ENCODE peak calls at places on chromosome 5, in seven cellular contexts. One of them, this sample, is unnamed.

GRCh38 chr5:125409496-125410351 is 663.3 kb upstream of the ZNF608 start:
- DNase-seq in gastrocnemius medialis: no peak
- DNase-seq in ecto neural progenitor cell: peak
- DNase-seq in GM20000: no peak
- DNase-seq in body of pancreas: no peak
- DNase-seq in hippocampal formation: no peak
- DNase-seq in H4: peak
- DNase-seq in this sample: no peak

GRCh38 chr5:168743617-168744016 is 164.4 kb upstream of the PANK3 start:
- DNase-seq in gastrocnemius medialis: no peak
- DNase-seq in ecto neural progenitor cell: no peak
- DNase-seq in GM20000: no peak
- DNase-seq in body of pancreas: no peak
- DNase-seq in hippocampal formation: no peak
- DNase-seq in H4: no peak
- DNase-seq in this sample: no peak

GRCh38 chr5:181173420-181174342 is 26.3 kb downstream of the OR2V2 start:
- DNase-seq in gastrocnemius medialis: no peak
- DNase-seq in ecto neural progenitor cell: peak
- DNase-seq in GM20000: no peak
- DNase-seq in body of pancreas: peak
- DNase-seq in hippocampal formation: no peak
- DNase-seq in H4: peak
- DNase-seq in this sample: no peak

GRCh38 chr5:26482817-26483375 is 555.5 kb downstream of the CDH9 start:
- DNase-seq in gastrocnemius medialis: no peak
- DNase-seq in ecto neural progenitor cell: peak
- DNase-seq in GM20000: peak
- DNase-seq in body of pancreas: peak
- DNase-seq in hippocampal formation: peak
- DNase-seq in H4: peak
- DNase-seq in this sample: no peak

GRCh38 chr5:172858511-172858989 is 24.5 kb downstream of the ERGIC1 start:
- DNase-seq in gastrocnemius medialis: no peak
- DNase-seq in ecto neural progenitor cell: no peak
- DNase-seq in GM20000: no peak
- DNase-seq in body of pancreas: no peak
- DNase-seq in hippocampal formation: no peak
- DNase-seq in H4: no peak
- DNase-seq in this sample: no peak

GRCh38 chr5:173829826-173830225 is 58.3 kb upstream of the CPEB4 start:
- DNase-seq in gastrocnemius medialis: no peak
- DNase-seq in ecto neural progenitor cell: no peak
- DNase-seq in GM20000: no peak
- DNase-seq in body of pancreas: no peak
- DNase-seq in hippocampal formation: no peak
- DNase-seq in H4: peak
- DNase-seq in this sample: no peak

GRCh38 chr5:136023935-136024645 is 4.7 kb upstream of the TGFBI start:
- DNase-seq in gastrocnemius medialis: no peak
- DNase-seq in ecto neural progenitor cell: no peak
- DNase-seq in GM20000: no peak
- DNase-seq in body of pancreas: no peak
- DNase-seq in hippocampal formation: no peak
- DNase-seq in H4: no peak
- DNase-seq in this sample: no peak

GRCh38 chr5:154262376-154262775 is 71.8 kb downstream of the GALNT10 start:
- DNase-seq in gastrocnemius medialis: no peak
- DNase-seq in ecto neural progenitor cell: no peak
- DNase-seq in GM20000: no peak
- DNase-seq in body of pancreas: no peak
- DNase-seq in hippocampal formation: no peak
- DNase-seq in H4: no peak
- DNase-seq in this sample: no peak

GRCh38 chr5:150544606-150545219 is 36.8 kb downstream of the NDST1 start:
- DNase-seq in gastrocnemius medialis: peak
- DNase-seq in ecto neural progenitor cell: peak
- DNase-seq in GM20000: peak
- DNase-seq in body of pancreas: peak
- DNase-seq in hippocampal formation: peak
- DNase-seq in H4: peak
- DNase-seq in this sample: no peak

GRCh38 chr5:377326-377981 is 55.9 kb downstream of the AHRR start:
- DNase-seq in gastrocnemius medialis: no peak
- DNase-seq in ecto neural progenitor cell: peak
- DNase-seq in GM20000: no peak
- DNase-seq in body of pancreas: no peak
- DNase-seq in hippocampal formation: no peak
- DNase-seq in H4: no peak
- DNase-seq in this sample: peak

GRCh38 chr5:87367243-87367642 is 45.5 kb downstream of the CCNH start:
- DNase-seq in gastrocnemius medialis: no peak
- DNase-seq in ecto neural progenitor cell: no peak
- DNase-seq in GM20000: no peak
- DNase-seq in body of pancreas: peak
- DNase-seq in hippocampal formation: no peak
- DNase-seq in H4: no peak
- DNase-seq in this sample: no peak

GRCh38 chr5:162956570-162956969 is 480.8 kb upstream of the CCNG1 start:
- DNase-seq in gastrocnemius medialis: no peak
- DNase-seq in ecto neural progenitor cell: no peak
- DNase-seq in GM20000: no peak
- DNase-seq in body of pancreas: no peak
- DNase-seq in hippocampal formation: no peak
- DNase-seq in H4: no peak
- DNase-seq in this sample: no peak

GRCh38 chr5:179343902-179344300 is 1.4 kb downstream of the ADAMTS2 start:
- DNase-seq in gastrocnemius medialis: no peak
- DNase-seq in ecto neural progenitor cell: peak
- DNase-seq in GM20000: no peak
- DNase-seq in body of pancreas: no peak
- DNase-seq in hippocampal formation: no peak
- DNase-seq in H4: no peak
- DNase-seq in this sample: no peak

GRCh38 chr5:147669113-147669869 is 113.2 kb downstream of the JAKMIP2 start:
- DNase-seq in gastrocnemius medialis: no peak
- DNase-seq in ecto neural progenitor cell: no peak
- DNase-seq in GM20000: no peak
- DNase-seq in body of pancreas: no peak
- DNase-seq in hippocampal formation: peak
- DNase-seq in H4: no peak
- DNase-seq in this sample: no peak

GRCh38 chr5:33297760-33298216 is 143.0 kb upstream of the TARS1 start:
- DNase-seq in gastrocnemius medialis: no peak
- DNase-seq in ecto neural progenitor cell: no peak
- DNase-seq in GM20000: no peak
- DNase-seq in body of pancreas: no peak
- DNase-seq in hippocampal formation: no peak
- DNase-seq in H4: no peak
- DNase-seq in this sample: no peak

GRCh38 chr5:157476699-157477408 is 16.8 kb downstream of the NIPAL4 start:
- DNase-seq in gastrocnemius medialis: no peak
- DNase-seq in ecto neural progenitor cell: peak
- DNase-seq in GM20000: peak
- DNase-seq in body of pancreas: peak
- DNase-seq in hippocampal formation: peak
- DNase-seq in H4: peak
- DNase-seq in this sample: no peak

GRCh38 chr5:26553079-26553478 is 485.3 kb downstream of the CDH9 start:
- DNase-seq in gastrocnemius medialis: no peak
- DNase-seq in ecto neural progenitor cell: peak
- DNase-seq in GM20000: no peak
- DNase-seq in body of pancreas: no peak
- DNase-seq in hippocampal formation: no peak
- DNase-seq in H4: peak
- DNase-seq in this sample: no peak

GRCh38 chr5:110880413-110880812 is 141.6 kb downstream of the SLC25A46 start:
- DNase-seq in gastrocnemius medialis: no peak
- DNase-seq in ecto neural progenitor cell: no peak
- DNase-seq in GM20000: no peak
- DNase-seq in body of pancreas: peak
- DNase-seq in hippocampal formation: no peak
- DNase-seq in H4: peak
- DNase-seq in this sample: no peak

GRCh38 chr5:154341620-154342019 is 104.2 kb upstream of the SAP30L start:
- DNase-seq in gastrocnemius medialis: no peak
- DNase-seq in ecto neural progenitor cell: no peak
- DNase-seq in GM20000: no peak
- DNase-seq in body of pancreas: no peak
- DNase-seq in hippocampal formation: no peak
- DNase-seq in H4: no peak
- DNase-seq in this sample: no peak

GRCh38 chr5:128111818-128112448 is 28.4 kb downstream of the SLC12A2 start:
- DNase-seq in gastrocnemius medialis: no peak
- DNase-seq in ecto neural progenitor cell: no peak
- DNase-seq in GM20000: no peak
- DNase-seq in body of pancreas: no peak
- DNase-seq in hippocampal formation: no peak
- DNase-seq in H4: no peak
- DNase-seq in this sample: no peak

GRCh38 chr5:1007221-1007680 is 1.4 kb upstream of the NKD2 start:
- DNase-seq in gastrocnemius medialis: no peak
- DNase-seq in ecto neural progenitor cell: no peak
- DNase-seq in GM20000: peak
- DNase-seq in body of pancreas: no peak
- DNase-seq in hippocampal formation: no peak
- DNase-seq in H4: no peak
- DNase-seq in this sample: peak

GRCh38 chr5:37847978-37848425 is 8.2 kb upstream of the GDNF start:
- DNase-seq in gastrocnemius medialis: no peak
- DNase-seq in ecto neural progenitor cell: no peak
- DNase-seq in GM20000: no peak
- DNase-seq in body of pancreas: no peak
- DNase-seq in hippocampal formation: no peak
- DNase-seq in H4: peak
- DNase-seq in this sample: no peak

GRCh38 chr5:179221877-179222220 is 123.4 kb downstream of the ADAMTS2 start:
- DNase-seq in gastrocnemius medialis: no peak
- DNase-seq in ecto neural progenitor cell: no peak
- DNase-seq in GM20000: no peak
- DNase-seq in body of pancreas: no peak
- DNase-seq in hippocampal formation: no peak
- DNase-seq in H4: no peak
- DNase-seq in this sample: no peak

GRCh38 chr5:172766287-172767104 is 4.5 kb downstream of the DUSP1 start:
- DNase-seq in gastrocnemius medialis: peak
- DNase-seq in ecto neural progenitor cell: no peak
- DNase-seq in GM20000: no peak
- DNase-seq in body of pancreas: peak
- DNase-seq in hippocampal formation: peak
- DNase-seq in H4: no peak
- DNase-seq in this sample: peak

GRCh38 chr5:112694853-112695709 is 42.6 kb upstream of the APC start:
- DNase-seq in gastrocnemius medialis: no peak
- DNase-seq in ecto neural progenitor cell: no peak
- DNase-seq in GM20000: no peak
- DNase-seq in body of pancreas: no peak
- DNase-seq in hippocampal formation: no peak
- DNase-seq in H4: peak
- DNase-seq in this sample: no peak

GRCh38 chr5:139551490-139551889 is 9.6 kb upstream of the UBE2D2 start:
- DNase-seq in gastrocnemius medialis: no peak
- DNase-seq in ecto neural progenitor cell: no peak
- DNase-seq in GM20000: no peak
- DNase-seq in body of pancreas: no peak
- DNase-seq in hippocampal formation: no peak
- DNase-seq in H4: no peak
- DNase-seq in this sample: no peak

GRCh38 chr5:180159756-180160155 is 49.3 kb downstream of the RASGEF1C start:
- DNase-seq in gastrocnemius medialis: no peak
- DNase-seq in ecto neural progenitor cell: no peak
- DNase-seq in GM20000: no peak
- DNase-seq in body of pancreas: no peak
- DNase-seq in hippocampal formation: no peak
- DNase-seq in H4: peak
- DNase-seq in this sample: peak

GRCh38 chr5:56534102-56534501 is 281.2 kb upstream of the MAP3K1 start:
- DNase-seq in gastrocnemius medialis: no peak
- DNase-seq in ecto neural progenitor cell: no peak
- DNase-seq in GM20000: no peak
- DNase-seq in body of pancreas: peak
- DNase-seq in hippocampal formation: no peak
- DNase-seq in H4: peak
- DNase-seq in this sample: no peak

GRCh38 chr5:151082274-151082902 is 1.6 kb upstream of the TNIP1 start:
- DNase-seq in gastrocnemius medialis: no peak
- DNase-seq in ecto neural progenitor cell: no peak
- DNase-seq in GM20000: no peak
- DNase-seq in body of pancreas: no peak
- DNase-seq in hippocampal formation: no peak
- DNase-seq in H4: no peak
- DNase-seq in this sample: no peak

GRCh38 chr5:122942164-122942914 is 94.2 kb downstream of the PPIC start:
- DNase-seq in gastrocnemius medialis: no peak
- DNase-seq in ecto neural progenitor cell: no peak
- DNase-seq in GM20000: no peak
- DNase-seq in body of pancreas: no peak
- DNase-seq in hippocampal formation: no peak
- DNase-seq in H4: no peak
- DNase-seq in this sample: no peak